ENCODE peak calls at places on chromosomes 3 and 15, in six cellular contexts. J is astrocyte, I is type B pancreatic cell, P is fibroblast of mammary gland, G is AG09319, V is vagina. Q is an unnamed sample.

GRCh38 chr3:128701342-128702212 is 24.4 kb upstream of the RAB7A start:
- DNase-seq in J (no peak), I (no peak), V (no peak), P (no peak), G (no peak), Q (no peak)

GRCh38 chr3:55537563-55537962 is 50.5 kb upstream of the WNT5A start:
- DNase-seq in P (no peak), V (no peak), J (no peak), I (no peak), G (no peak), Q (no peak)

GRCh38 chr3:170999737-171000242 is 26.7 kb downstream of the SLC2A2 start:
- DNase-seq in P (peak), G (no peak), V (no peak), I (no peak), J (peak), Q (peak)

GRCh38 chr3:121730940-121731687 is 18.4 kb downstream of the GOLGB1 start:
- DNase-seq in I (no peak), G (no peak), J (peak), P (no peak), V (no peak), Q (no peak)

GRCh38 chr3:4841225-4841624 is 138.0 kb upstream of the BHLHE40 start:
- DNase-seq in V (no peak), J (peak), I (no peak), G (no peak), P (no peak), Q (no peak)

GRCh38 chr3:13379191-13379830 is 40.8 kb downstream of the NUP210 start:
- DNase-seq in I (no peak), G (peak), J (peak), V (no peak), P (peak), Q (peak)

GRCh38 chr3:27623085-27623753 is 98.9 kb downstream of the EOMES start:
- DNase-seq in P (peak), J (no peak), I (no peak), V (no peak), G (no peak), Q (peak)

GRCh38 chr3:138694287-138695007 is 85.9 kb downstream of the FAIM start:
- DNase-seq in P (peak), V (no peak), J (peak), G (peak), I (no peak), Q (peak)

GRCh38 chr15:69790632-69791031 is 307.1 kb downstream of the TLE3 start:
- DNase-seq in P (no peak), V (peak), I (no peak), J (no peak), G (no peak), Q (no peak)

GRCh38 chr3:149977391-149977790 is 6.7 kb upstream of the PFN2 start:
- DNase-seq in P (no peak), I (no peak), J (peak), V (no peak), G (no peak), Q (no peak)

GRCh38 chr15:31162721-31163510 is 61.4 kb upstream of the TRPM1 start:
- DNase-seq in I (no peak), G (no peak), V (no peak), J (no peak), P (no peak), Q (no peak)

GRCh38 chr15:49758856-49759255 is 138.0 kb downstream of the DTWD1 start:
- DNase-seq in G (no peak), I (no peak), V (no peak), J (peak), P (no peak), Q (no peak)

GRCh38 chr3:41202834-41203345 is 3.6 kb downstream of the CTNNB1 start:
- DNase-seq in P (peak), G (no peak), V (no peak), J (peak), I (no peak), Q (peak)

GRCh38 chr3:156576887-156577427 is 22.0 kb upstream of the SSR3 start:
- DNase-seq in P (peak), I (no peak), V (no peak), G (no peak), J (no peak), Q (no peak)

GRCh38 chr15:51739056-51739455 is 1.6 kb upstream of the LYSMD2 start:
- DNase-seq in I (no peak), V (no peak), G (no peak), P (no peak), J (no peak), Q (no peak)

GRCh38 chr3:58237940-58238681 is 519 bp downstream of the ABHD6 start:
- DNase-seq in V (no peak), I (peak), J (no peak), G (no peak), P (peak), Q (peak)

GRCh38 chr3:12194669-12195161 is 36.0 kb upstream of the TIMP4 start:
- DNase-seq in P (peak), I (no peak), J (no peak), G (no peak), V (peak), Q (peak)

GRCh38 chr3:126101521-126101982 is 17.6 kb upstream of the SLC41A3 start:
- DNase-seq in P (no peak), I (no peak), G (no peak), J (no peak), V (no peak), Q (no peak)

GRCh38 chr3:57951106-57951882 is 56.9 kb upstream of the FLNB start:
- DNase-seq in P (peak), J (peak), G (no peak), I (no peak), V (no peak), Q (peak)

GRCh38 chr3:83317605-83318004 is 1556.2 kb upstream of the GBE1 start:
- DNase-seq in I (no peak), P (no peak), V (no peak), G (no peak), J (no peak), Q (no peak)

GRCh38 chr3:122003596-122003995 is 18.5 kb downstream of the ILDR1 start:
- DNase-seq in I (no peak), V (no peak), J (no peak), G (no peak), P (no peak), Q (no peak)

GRCh38 chr15:85706779-85707518 is 87.8 kb downstream of the KLHL25 start:
- DNase-seq in J (peak), G (no peak), P (peak), V (no peak), I (no peak), Q (peak)

GRCh38 chr3:98733055-98733777 is 29.9 kb upstream of the ST3GAL6 start:
- DNase-seq in V (no peak), I (no peak), J (peak), P (no peak), G (no peak), Q (no peak)

GRCh38 chr3:107562979-107563531 is 40.3 kb downstream of the BBX start:
- DNase-seq in G (no peak), J (no peak), V (no peak), I (no peak), P (no peak), Q (no peak)

GRCh38 chr3:112647122-112647521 is 6.2 kb upstream of the CCDC80 start:
- DNase-seq in J (peak), P (peak), G (no peak), V (no peak), I (no peak), Q (peak)

GRCh38 chr15:34133511-34133910 is 31.6 kb downstream of the PGBD4 start:
- DNase-seq in V (no peak), I (no peak), G (no peak), J (no peak), P (no peak), Q (no peak)

GRCh38 chr3:127786358-127787070 is 35.8 kb downstream of the MGLL start:
- DNase-seq in G (peak), J (peak), V (no peak), I (no peak), P (peak), Q (no peak)

GRCh38 chr15:99202176-99202552 is 47.2 kb downstream of the TTC23 start:
- DNase-seq in G (no peak), V (no peak), P (no peak), J (no peak), I (no peak), Q (no peak)

GRCh38 chr3:44557074-44557473 is 2.1 kb downstream of the ZKSCAN7 start:
- DNase-seq in V (no peak), I (no peak), P (no peak), G (no peak), J (no peak), Q (no peak)

GRCh38 chr3:39011191-39011736 is 40.5 kb downstream of the SCN11A start:
- DNase-seq in I (no peak), P (no peak), G (no peak), V (no peak), J (no peak), Q (no peak)

GRCh38 chr3:123096701-123097100 is 29.9 kb downstream of the PDIA5 start:
- DNase-seq in I (no peak), P (peak), V (no peak), G (peak), J (peak), Q (no peak)

GRCh38 chr15:77097317-77097721 is 26.4 kb upstream of the TSPAN3 start:
- DNase-seq in G (no peak), V (no peak), J (no peak), P (no peak), I (no peak), Q (no peak)

DNA sequence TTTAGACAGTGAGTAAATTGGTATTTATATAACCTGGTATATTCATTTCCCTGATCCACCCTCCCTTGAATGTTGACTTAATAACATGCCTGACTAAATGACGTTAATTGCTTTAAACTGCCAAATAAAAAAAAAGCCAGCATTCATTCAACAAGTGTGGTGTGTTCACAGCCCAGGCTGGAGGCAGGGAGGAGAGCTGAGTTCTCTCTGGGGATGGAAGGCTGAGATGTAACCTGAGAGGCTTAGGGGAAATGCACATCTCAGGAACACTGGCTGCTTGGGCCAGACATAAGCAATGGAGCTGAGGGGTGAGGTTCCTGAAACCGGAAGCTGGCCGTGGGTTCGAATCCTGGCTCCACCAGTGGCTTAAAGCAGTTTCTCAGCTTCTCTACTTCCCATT is 17.3 kb downstream of the CACNA2D3 start:
- DNase-seq in J (no peak), G (no peak), V (no peak), I (no peak), P (no peak), Q (no peak)
- TF ChIP-seq CTCF in J (no peak), G (no peak), V (no peak), I (no peak), P (no peak), Q (no peak)

DNA sequence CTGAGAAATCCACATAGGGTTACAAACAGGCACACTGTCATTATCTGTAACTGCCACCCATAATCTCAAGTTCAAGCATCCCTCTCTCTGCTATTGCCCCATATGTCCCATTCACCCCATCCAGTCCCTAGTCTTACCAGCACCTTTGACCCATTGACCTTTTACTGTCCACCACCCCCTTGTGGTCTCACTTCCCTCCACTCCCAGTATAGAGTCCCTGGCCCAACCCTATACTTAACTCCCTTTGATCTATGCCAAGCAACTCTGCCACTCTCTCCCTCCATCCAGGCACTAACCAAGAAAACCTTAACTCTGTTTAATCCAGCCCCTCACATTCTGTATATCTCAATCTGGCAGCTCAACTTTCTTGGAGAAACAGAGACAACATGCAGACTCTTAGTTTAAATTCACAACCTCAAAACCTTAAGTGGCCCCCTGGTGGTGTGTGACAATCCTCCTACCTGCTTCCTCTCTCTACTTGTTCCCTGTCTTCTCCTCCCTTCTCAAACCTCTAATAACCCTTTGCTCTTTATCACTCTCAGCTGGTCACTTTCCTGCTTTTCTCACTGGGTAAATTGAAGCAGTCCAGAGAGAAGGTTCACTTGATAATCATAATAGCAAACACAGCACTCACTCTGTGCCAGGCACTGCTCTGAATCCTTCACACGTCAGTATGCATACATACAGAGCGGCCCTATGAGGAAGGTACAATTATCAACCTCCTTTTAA is 162.7 kb downstream of the STT3B start:
- DNase-seq in I (no peak), J (no peak), V (no peak), P (no peak), G (no peak), Q (no peak)
- TF ChIP-seq CTCF in I (peak), J (no peak), V (no peak), P (peak), G (peak), Q (peak)

GRCh38 chr3:17742837-17743659 is 617 bp upstream of the TBC1D5 start:
- DNase-seq in V (no peak), P (peak), I (no peak), J (no peak), G (no peak), Q (no peak)

GRCh38 chr3:17741621-17742091 is 775 bp downstream of the TBC1D5 start:
- DNase-seq in V (no peak), J (peak), P (peak), G (no peak), I (no peak), Q (no peak)

GRCh38 chr3:17740703-17741102 is 1.7 kb downstream of the TBC1D5 start:
- DNase-seq in I (no peak), V (no peak), G (no peak), P (peak), J (peak), Q (peak)

GRCh38 chr3:17743660-17743995 is 1.2 kb upstream of the TBC1D5 start:
- DNase-seq in G (no peak), J (no peak), P (no peak), V (no peak), I (no peak), Q (no peak)

GRCh38 chr3:17742092-17742836 is at the start of gene TBC1D5:
- DNase-seq in V (no peak), I (peak), G (peak), J (peak), P (no peak), Q (peak)
- TF ChIP-seq CTCF in V (peak), I (peak), G (no peak), J (no peak), P (no peak), Q (no peak)

GRCh38 chr15:57541805-57542504 is 49.7 kb upstream of the MYZAP start:
- DNase-seq in J (peak), V (no peak), G (peak), P (peak), I (no peak), Q (peak)
- TF ChIP-seq CTCF in J (peak), V (peak), G (peak), P (peak), I (peak), Q (peak)

GRCh38 chr3:133926736-133927542 is 31.3 kb upstream of the RAB6B start:
- DNase-seq in V (peak), J (no peak), G (no peak), I (peak), P (peak), Q (no peak)
- TF ChIP-seq CTCF in V (no peak), J (no peak), G (no peak), I (no peak), P (peak), Q (no peak)

DNA sequence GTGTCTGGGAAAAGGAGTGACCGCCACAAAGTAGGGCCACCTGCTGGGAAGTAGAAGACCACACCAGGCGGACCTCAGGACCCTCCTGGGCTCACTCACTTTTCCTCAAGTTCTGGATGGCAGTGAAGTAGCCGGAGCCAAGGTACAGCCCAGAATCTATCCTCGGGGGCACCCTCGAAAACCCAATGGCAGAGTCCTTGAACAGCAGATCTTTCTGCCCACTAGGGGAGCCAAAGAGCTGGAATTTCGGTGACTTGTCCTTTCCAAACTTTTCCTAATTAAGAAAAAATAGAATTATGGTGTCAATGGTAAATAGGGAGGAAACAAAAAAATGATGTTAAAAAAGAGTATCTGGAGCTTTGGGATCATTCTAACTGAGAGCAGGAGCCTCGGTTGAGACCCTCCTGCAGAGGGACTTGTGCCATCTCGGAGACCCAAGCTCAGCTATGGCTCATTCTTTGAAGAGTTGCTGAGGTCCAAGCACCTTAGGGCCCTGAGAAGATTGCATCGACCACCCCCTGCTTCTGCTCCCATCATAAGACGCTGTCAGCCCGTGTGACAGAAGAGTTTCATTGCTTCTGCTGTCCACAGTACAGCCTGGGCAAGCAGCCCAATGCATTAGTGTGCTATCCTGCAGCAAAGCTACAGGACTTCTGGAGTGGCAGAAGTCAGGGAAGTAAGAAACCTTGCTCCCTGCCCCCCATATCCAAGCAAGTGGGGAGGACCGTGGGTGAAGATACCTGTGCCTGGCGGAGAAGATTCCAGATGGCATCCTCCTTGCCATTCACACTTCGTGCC is 14.8 kb downstream of the LTF start:
- DNase-seq in I (no peak), V (no peak), J (no peak), P (peak), G (no peak), Q (no peak)
- TF ChIP-seq CTCF in I (peak), V (no peak), J (peak), P (peak), G (peak), Q (peak)